ENCODE peak calls at places on chromosomes 5 and 9, in nine cellular contexts. J is PC-9, A is esophagus squamous epithelium, Y is testis, F is SK-N-SH, V is mucosa of descending colon, U is body of pancreas, O is heart left ventricle, L is cardiac muscle cell. Q is an unnamed sample.

GRCh38 chr9:88173378-88173999 is 35.2 kb upstream of the SPATA31C2 start:
- DNase-seq in J (peak; percentile 75), A (no peak), Y (peak; percentile 81), F (peak; percentile 54), V (peak; percentile 59), U (peak; percentile 63), O (peak; percentile 56), L (peak; percentile 85), Q (peak; percentile 46)

GRCh38 chr5:5699062-5699461 is 276.6 kb downstream of the ICE1 start:
- DNase-seq in J (no peak), A (no peak), Y (peak; percentile 36), F (no peak), V (no peak), U (no peak), O (no peak), L (no peak), Q (no peak)

GRCh38 chr9:132231019-132231701 is 69.3 kb downstream of the NTNG2 start:
- DNase-seq in J (no peak), A (no peak), Y (no peak), F (peak; percentile 53), V (no peak), U (no peak), O (peak; percentile 17), L (no peak), Q (no peak)

GRCh38 chr9:14350766-14351165 is 36.8 kb upstream of the NFIB start:
- DNase-seq in J (no peak), A (no peak), Y (no peak), F (peak; percentile 15), V (no peak), U (no peak), O (peak; percentile 55), L (peak; percentile 51), Q (no peak)

GRCh38 chr9:137707361-137707760 is 88.6 kb downstream of the EHMT1 start:
- DNase-seq in J (no peak), A (no peak), Y (no peak), F (peak; percentile 74), V (no peak), U (no peak), O (no peak), L (no peak), Q (no peak)

GRCh38 chr5:161023591-161023990 is 171.6 kb upstream of the ATP10B start:
- DNase-seq in J (no peak), A (no peak), Y (no peak), F (no peak), V (no peak), U (no peak), O (no peak), L (no peak), Q (no peak)

GRCh38 chr9:79104216-79104615 is 467.5 kb upstream of the TLE4 start:
- DNase-seq in J (no peak), A (no peak), Y (no peak), F (no peak), V (no peak), U (no peak), O (no peak), L (no peak), Q (no peak)

GRCh38 chr9:91427873-91428272 is 4.2 kb upstream of the NFIL3 start:
- DNase-seq in J (peak; percentile 86), A (no peak), Y (no peak), F (no peak), V (no peak), U (peak; percentile 48), O (no peak), L (peak; percentile 81), Q (no peak)

GRCh38 chr5:119255571-119256356 is 100.1 kb upstream of the TNFAIP8 start:
- DNase-seq in J (peak; percentile 67), A (no peak), Y (no peak), F (no peak), V (peak; percentile 85), U (no peak), O (no peak), L (peak; percentile 33), Q (no peak)

GRCh38 chr5:169696621-169697517 is 59.8 kb downstream of the DOCK2 start:
- DNase-seq in J (no peak), A (no peak), Y (no peak), F (no peak), V (no peak), U (no peak), O (no peak), L (peak; percentile 41), Q (no peak)

GRCh38 chr5:9712506-9713285 is 82.5 kb upstream of the TAS2R1 start:
- DNase-seq in J (peak; percentile 88), A (no peak), Y (no peak), F (no peak), V (no peak), U (no peak), O (no peak), L (no peak), Q (no peak)

GRCh38 chr9:135695642-135696041 is 3.6 kb downstream of the SOHLH1 start:
- DNase-seq in J (no peak), A (no peak), Y (no peak), F (no peak), V (no peak), U (no peak), O (no peak), L (no peak), Q (no peak)

GRCh38 chr5:112687306-112687705 is 50.4 kb upstream of the APC start:
- DNase-seq in J (no peak), A (no peak), Y (no peak), F (no peak), V (no peak), U (no peak), O (no peak), L (no peak), Q (no peak)
- H3K4me1 ChIP-seq in J (no peaks in the 10 kb centered on the region), A (no peaks in the 10 kb centered on the region), Y (no peaks in the 10 kb centered on the region), F (no peaks in the 10 kb centered on the region), V (no peaks in the 10 kb centered on the region), U (no peaks in the 10 kb centered on the region), O (peaks cover 30% of the 10 kb centered on the region), L (peaks cover 6% of the 10 kb centered on the region), Q (peaks cover 32% of the 10 kb centered on the region)

GRCh38 chr9:5510360-5510931 is at the start of gene PDCD1LG2:
- DNase-seq in J (peak; percentile 55), A (no peak), Y (peak; percentile 28), F (peak; percentile 32), V (no peak), U (no peak), O (no peak), L (peak; percentile 79), Q (no peak)

GRCh38 chr9:5509573-5509972 is 758 bp upstream of the PDCD1LG2 start:
- DNase-seq in J (peak; percentile 86), A (no peak), Y (no peak), F (no peak), V (no peak), U (no peak), O (no peak), L (peak; percentile 92), Q (no peak)

GRCh38 chr9:5511476-5511875 is 1.1 kb downstream of the PDCD1LG2 start:
- DNase-seq in J (no peak), A (no peak), Y (no peak), F (no peak), V (no peak), U (no peak), O (no peak), L (no peak), Q (no peak)

GRCh38 chr9:5511935-5512580 is 1.7 kb downstream of the PDCD1LG2 start:
- DNase-seq in J (no peak), A (no peak), Y (no peak), F (no peak), V (no peak), U (no peak), O (no peak), L (no peak), Q (no peak)

GRCh38 chr9:5510991-5511390 is 660 bp downstream of the PDCD1LG2 start:
- DNase-seq in J (no peak), A (no peak), Y (no peak), F (peak; percentile 52), V (no peak), U (no peak), O (no peak), L (no peak), Q (no peak)
- H3K4me3 ChIP-seq in J (peak overlapping the region; percentile 53), A (peak overlapping the region; percentile 59), Y (no peak overlapping the region), F (peak overlapping the region; percentile 58), V (no peak overlapping the region), U (no peak overlapping the region), O (no peak overlapping the region), L (no peak overlapping the region), Q (peak overlapping the region; percentile 57)

DNA sequence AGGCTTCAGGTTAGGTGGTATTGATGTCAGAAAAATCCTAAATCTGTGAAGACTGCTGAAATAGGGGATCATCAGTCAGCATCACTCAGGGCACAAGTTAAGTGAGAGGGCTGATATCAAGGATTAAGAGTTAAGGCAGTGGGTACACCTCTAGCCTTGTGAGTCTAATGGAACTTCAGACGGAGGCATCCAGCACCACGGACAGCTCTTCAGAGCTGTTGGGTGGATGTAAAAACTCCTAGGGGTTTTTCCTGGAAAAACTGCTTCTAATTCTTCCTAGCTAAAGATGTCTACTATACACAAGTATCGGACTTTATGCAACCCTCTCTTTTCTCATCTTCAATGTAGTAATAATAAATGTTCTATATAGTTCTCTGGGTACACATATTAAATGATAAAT is 165.9 kb downstream of the SH3GL2 start:
- DNase-seq in J (no peak), A (no peak), Y (no peak), F (no peak), V (peak; percentile 23), U (no peak), O (no peak), L (peak; percentile 25), Q (no peak)
- TF ChIP-seq CTCF in J (no peak), A (no peak), Y (no peak), F (no peak), V (no peak), U (no peak), O (no peak), L (no peak), Q (no peak)

GRCh38 chr5:96327728-96328127 is 105.3 kb downstream of the PCSK1 start:
- DNase-seq in J (no peak), A (no peak), Y (no peak), F (peak; percentile 22), V (no peak), U (no peak), O (no peak), L (no peak), Q (no peak)

GRCh38 chr5:96326902-96327301 is 106.1 kb downstream of the PCSK1 start:
- DNase-seq in J (no peak), A (no peak), Y (no peak), F (no peak), V (no peak), U (no peak), O (no peak), L (no peak), Q (no peak)

GRCh38 chr5:96322217-96322616 is 110.8 kb downstream of the PCSK1 start:
- DNase-seq in J (no peak), A (no peak), Y (no peak), F (no peak), V (no peak), U (no peak), O (no peak), L (no peak), Q (no peak)

GRCh38 chr5:96322865-96323264 is 110.2 kb downstream of the PCSK1 start:
- DNase-seq in J (no peak), A (no peak), Y (no peak), F (no peak), V (no peak), U (no peak), O (no peak), L (no peak), Q (no peak)

DNA sequence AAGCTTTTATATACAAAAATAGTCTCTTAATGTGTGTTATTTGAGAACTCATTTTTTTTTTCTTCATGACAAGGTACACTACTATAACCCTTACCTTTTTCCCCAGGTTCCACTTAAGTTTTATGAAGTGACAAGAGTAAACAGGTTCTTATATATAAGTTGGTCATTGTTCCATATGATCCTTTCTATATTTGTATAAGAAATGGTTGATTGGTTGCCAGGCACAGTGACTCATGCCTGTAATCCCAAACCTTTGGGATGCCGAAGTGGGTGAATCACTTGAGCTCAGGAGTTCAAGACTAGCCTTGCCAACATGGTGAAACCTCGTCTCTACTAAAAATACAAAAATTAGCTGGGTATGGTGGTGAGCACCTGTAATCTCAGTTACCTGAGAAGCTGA is 108.3 kb downstream of the PCSK1 start:
- DNase-seq in J (peak; percentile 87), A (no peak), Y (no peak), F (no peak), V (no peak), U (no peak), O (no peak), L (peak; percentile 70), Q (no peak)
- H3K4me1 ChIP-seq in J (peaks cover 28% of the 10 kb centered on the region), A (peaks cover 8% of the 10 kb centered on the region), Y (no peaks in the 10 kb centered on the region), F (peaks cover 8% of the 10 kb centered on the region), V (no peaks in the 10 kb centered on the region), U (no peaks in the 10 kb centered on the region), O (peaks cover 10% of the 10 kb centered on the region), L (no peaks in the 10 kb centered on the region), Q (no peaks in the 10 kb centered on the region)